ENCODE peak calls at places on chromosomes 6 and 20, in seven cellular contexts. One of them, this sample, is unnamed.

GRCh38 chr6:99250476-99250875 is 99.0 kb downstream of the FAXC start:
- DNase-seq in IMR-90: no peak
- DNase-seq in neural progenitor cell: no peak
- DNase-seq in HepG2: no peak
- DNase-seq in GM23338: no peak
- DNase-seq in endothelial cell of umbilical vein: no peak
- DNase-seq in OCI-LY7: no peak
- DNase-seq in this sample: no peak

GRCh38 chr6:27668442-27669275 is 195.8 kb upstream of the ZNF184 start:
- DNase-seq in IMR-90: peak; percentile 77
- DNase-seq in neural progenitor cell: peak; percentile 74
- DNase-seq in HepG2: peak; percentile 66
- DNase-seq in GM23338: peak; percentile 88
- DNase-seq in endothelial cell of umbilical vein: peak; percentile 44
- DNase-seq in OCI-LY7: peak; percentile 30
- DNase-seq in this sample: peak; percentile 93

GRCh38 chr6:47669684-47670515 is 28.5 kb upstream of the ADGRF4 start:
- DNase-seq in IMR-90: no peak
- DNase-seq in neural progenitor cell: peak; percentile 69
- DNase-seq in HepG2: no peak
- DNase-seq in GM23338: peak; percentile 66
- DNase-seq in endothelial cell of umbilical vein: no peak
- DNase-seq in OCI-LY7: no peak
- DNase-seq in this sample: no peak

GRCh38 chr20:32006841-32007786 is 3.1 kb upstream of the CCM2L start:
- DNase-seq in IMR-90: no peak
- DNase-seq in neural progenitor cell: peak; percentile 49
- DNase-seq in HepG2: peak; percentile 27
- DNase-seq in GM23338: no peak
- DNase-seq in endothelial cell of umbilical vein: no peak
- DNase-seq in OCI-LY7: no peak
- DNase-seq in this sample: no peak

GRCh38 chr6:41257369-41258195 is 28.9 kb downstream of the TREM1 start:
- DNase-seq in IMR-90: peak; percentile 44
- DNase-seq in neural progenitor cell: no peak
- DNase-seq in HepG2: no peak
- DNase-seq in GM23338: no peak
- DNase-seq in endothelial cell of umbilical vein: peak; percentile 77
- DNase-seq in OCI-LY7: no peak
- DNase-seq in this sample: peak; percentile 73

GRCh38 chr20:38680492-38681118 is 43.7 kb upstream of the SLC32A1 start:
- DNase-seq in IMR-90: peak; percentile 28
- DNase-seq in neural progenitor cell: peak; percentile 89
- DNase-seq in HepG2: peak; percentile 45
- DNase-seq in GM23338: peak; percentile 78
- DNase-seq in endothelial cell of umbilical vein: peak; percentile 60
- DNase-seq in OCI-LY7: peak; percentile 36
- DNase-seq in this sample: peak; percentile 60

GRCh38 chr20:24955045-24955444 is 6.0 kb downstream of the CST7 start:
- DNase-seq in IMR-90: no peak
- DNase-seq in neural progenitor cell: no peak
- DNase-seq in HepG2: no peak
- DNase-seq in GM23338: no peak
- DNase-seq in endothelial cell of umbilical vein: no peak
- DNase-seq in OCI-LY7: peak; percentile 69
- DNase-seq in this sample: no peak

GRCh38 chr20:47502801-47503239 is 1.1 kb downstream of the NCOA3 start:
- DNase-seq in IMR-90: peak; percentile 62
- DNase-seq in neural progenitor cell: peak; percentile 34
- DNase-seq in HepG2: peak; percentile 52
- DNase-seq in GM23338: peak; percentile 44
- DNase-seq in endothelial cell of umbilical vein: peak; percentile 58
- DNase-seq in OCI-LY7: peak; percentile 84
- DNase-seq in this sample: peak; percentile 63

GRCh38 chr6:6661191-6661590 is 72.7 kb downstream of the LY86 start:
- DNase-seq in IMR-90: no peak
- DNase-seq in neural progenitor cell: no peak
- DNase-seq in HepG2: no peak
- DNase-seq in GM23338: no peak
- DNase-seq in endothelial cell of umbilical vein: no peak
- DNase-seq in OCI-LY7: no peak
- DNase-seq in this sample: no peak

GRCh38 chr6:138920906-138921305 is 67.1 kb downstream of the REPS1 start:
- DNase-seq in IMR-90: no peak
- DNase-seq in neural progenitor cell: no peak
- DNase-seq in HepG2: no peak
- DNase-seq in GM23338: no peak
- DNase-seq in endothelial cell of umbilical vein: peak; percentile 72
- DNase-seq in OCI-LY7: no peak
- DNase-seq in this sample: no peak

GRCh38 chr6:141152951-141153350 is 979.8 kb upstream of the GJE1 start:
- DNase-seq in IMR-90: no peak
- DNase-seq in neural progenitor cell: no peak
- DNase-seq in HepG2: no peak
- DNase-seq in GM23338: no peak
- DNase-seq in endothelial cell of umbilical vein: peak; percentile 36
- DNase-seq in OCI-LY7: no peak
- DNase-seq in this sample: peak; percentile 4

GRCh38 chr6:14068133-14068532 is 49.4 kb upstream of the CD83 start:
- DNase-seq in IMR-90: peak; percentile 89
- DNase-seq in neural progenitor cell: no peak
- DNase-seq in HepG2: no peak
- DNase-seq in GM23338: no peak
- DNase-seq in endothelial cell of umbilical vein: peak; percentile 14
- DNase-seq in OCI-LY7: no peak
- DNase-seq in this sample: peak; percentile 96

GRCh38 chr6:77313595-77313994 is 149.7 kb downstream of the HTR1B start:
- DNase-seq in IMR-90: no peak
- DNase-seq in neural progenitor cell: no peak
- DNase-seq in HepG2: no peak
- DNase-seq in GM23338: peak; percentile 8
- DNase-seq in endothelial cell of umbilical vein: no peak
- DNase-seq in OCI-LY7: no peak
- DNase-seq in this sample: no peak

GRCh38 chr20:43514062-43514971 is 6.8 kb downstream of the L3MBTL1 start:
- DNase-seq in IMR-90: peak; percentile 98
- DNase-seq in neural progenitor cell: peak; percentile 100
- DNase-seq in HepG2: peak; percentile 100
- DNase-seq in GM23338: peak; percentile 99
- DNase-seq in endothelial cell of umbilical vein: peak; percentile 98
- DNase-seq in OCI-LY7: peak; percentile 99
- DNase-seq in this sample: peak; percentile 99

DNA sequence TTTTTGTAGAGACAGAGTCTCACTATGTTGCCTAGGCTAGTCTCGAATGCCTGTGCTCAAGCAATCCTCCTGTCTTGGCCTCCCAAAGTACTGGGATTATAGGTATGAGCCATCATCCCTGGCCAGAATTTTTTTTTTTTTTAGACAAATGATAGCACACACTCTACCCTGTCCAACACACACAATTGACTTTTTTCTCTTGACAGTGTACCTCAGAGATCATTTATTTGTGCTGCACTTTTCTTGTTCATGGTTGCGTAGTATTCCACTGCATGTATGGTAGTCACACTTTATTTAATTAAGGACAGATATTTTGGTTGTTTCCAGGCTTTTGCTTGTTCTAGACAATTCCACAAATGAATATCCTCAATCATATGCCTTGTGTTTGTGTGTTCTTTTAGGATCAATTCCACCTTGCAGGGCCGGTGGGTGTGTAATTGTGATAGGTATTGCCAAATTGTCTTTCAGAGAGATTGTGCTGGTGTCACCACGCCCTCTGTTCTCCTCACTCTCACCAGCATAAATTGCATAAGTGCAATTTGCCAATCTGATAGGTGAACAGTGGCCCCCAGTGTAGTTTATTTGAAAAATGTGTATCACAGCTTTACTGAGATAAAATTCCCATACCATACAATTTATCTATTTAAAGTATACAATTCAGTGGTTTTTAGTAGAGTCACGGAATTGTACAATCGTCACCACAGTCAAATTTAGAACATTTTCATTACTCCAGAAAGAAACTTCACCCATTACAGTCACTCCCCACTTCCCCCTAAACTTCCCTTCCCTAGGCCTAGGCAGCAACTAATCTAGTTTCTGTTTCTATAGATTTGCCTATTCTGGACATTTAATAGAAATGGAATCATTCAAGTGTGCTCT is 20.1 kb downstream of the SRC start:
- DNase-seq in IMR-90: no peak
- DNase-seq in neural progenitor cell: no peak
- DNase-seq in HepG2: no peak
- DNase-seq in GM23338: no peak
- DNase-seq in endothelial cell of umbilical vein: no peak
- DNase-seq in OCI-LY7: peak; percentile 49
- DNase-seq in this sample: no peak
- H3K4me1 ChIP-seq in IMR-90: peaks cover under 1% of the 10 kb centered on the region
- H3K4me1 ChIP-seq in neural progenitor cell: no peaks in the 10 kb centered on the region
- H3K4me1 ChIP-seq in HepG2: no peaks in the 10 kb centered on the region
- H3K4me1 ChIP-seq in GM23338: no peaks in the 10 kb centered on the region
- H3K4me1 ChIP-seq in endothelial cell of umbilical vein: no peaks in the 10 kb centered on the region
- H3K4me1 ChIP-seq in OCI-LY7: peaks cover 18% of the 10 kb centered on the region
- H3K4me1 ChIP-seq in this sample: peaks cover 3% of the 10 kb centered on the region

GRCh38 chr6:154297711-154298110 is 58.9 kb downstream of the IPCEF1 start:
- DNase-seq in IMR-90: no peak
- DNase-seq in neural progenitor cell: peak; percentile 18
- DNase-seq in HepG2: no peak
- DNase-seq in GM23338: no peak
- DNase-seq in endothelial cell of umbilical vein: no peak
- DNase-seq in OCI-LY7: no peak
- DNase-seq in this sample: no peak

GRCh38 chr6:154298297-154298696 is 58.3 kb downstream of the IPCEF1 start:
- DNase-seq in IMR-90: peak; percentile 58
- DNase-seq in neural progenitor cell: no peak
- DNase-seq in HepG2: peak; percentile 24
- DNase-seq in GM23338: no peak
- DNase-seq in endothelial cell of umbilical vein: peak; percentile 77
- DNase-seq in OCI-LY7: no peak
- DNase-seq in this sample: peak; percentile 81

GRCh38 chr6:154295733-154296132 is 60.9 kb downstream of the IPCEF1 start:
- DNase-seq in IMR-90: no peak
- DNase-seq in neural progenitor cell: no peak
- DNase-seq in HepG2: no peak
- DNase-seq in GM23338: no peak
- DNase-seq in endothelial cell of umbilical vein: no peak
- DNase-seq in OCI-LY7: no peak
- DNase-seq in this sample: no peak

GRCh38 chr6:154301086-154301625 is 55.4 kb downstream of the IPCEF1 start:
- DNase-seq in IMR-90: peak; percentile 57
- DNase-seq in neural progenitor cell: no peak
- DNase-seq in HepG2: no peak
- DNase-seq in GM23338: no peak
- DNase-seq in endothelial cell of umbilical vein: no peak
- DNase-seq in OCI-LY7: no peak
- DNase-seq in this sample: peak; percentile 19

GRCh38 chr6:154297210-154297609 is 59.4 kb downstream of the IPCEF1 start:
- DNase-seq in IMR-90: no peak
- DNase-seq in neural progenitor cell: no peak
- DNase-seq in HepG2: no peak
- DNase-seq in GM23338: no peak
- DNase-seq in endothelial cell of umbilical vein: no peak
- DNase-seq in OCI-LY7: no peak
- DNase-seq in this sample: no peak
- H4K20me1 ChIP-seq in IMR-90: no peaks in the 10 kb centered on the region
- H4K20me1 ChIP-seq in neural progenitor cell: no peaks in the 10 kb centered on the region
- H4K20me1 ChIP-seq in HepG2: no peaks in the 10 kb centered on the region
- H4K20me1 ChIP-seq in GM23338: no peaks in the 10 kb centered on the region
- H4K20me1 ChIP-seq in endothelial cell of umbilical vein: no peaks in the 10 kb centered on the region
- H4K20me1 ChIP-seq in OCI-LY7: no peaks in the 10 kb centered on the region
- H4K20me1 ChIP-seq in this sample: no peaks in the 10 kb centered on the region

GRCh38 chr20:10510216-10510615 is 75.1 kb downstream of the SLX4IP start:
- DNase-seq in IMR-90: no peak
- DNase-seq in neural progenitor cell: no peak
- DNase-seq in HepG2: no peak
- DNase-seq in GM23338: no peak
- DNase-seq in endothelial cell of umbilical vein: no peak
- DNase-seq in OCI-LY7: no peak
- DNase-seq in this sample: no peak
- H3K4me1 ChIP-seq in IMR-90: peaks cover 24% of the 10 kb centered on the region
- H3K4me1 ChIP-seq in neural progenitor cell: no peaks in the 10 kb centered on the region
- H3K4me1 ChIP-seq in HepG2: peaks cover 43% of the 10 kb centered on the region
- H3K4me1 ChIP-seq in GM23338: peaks cover 7% of the 10 kb centered on the region
- H3K4me1 ChIP-seq in endothelial cell of umbilical vein: peaks cover 26% of the 10 kb centered on the region
- H3K4me1 ChIP-seq in OCI-LY7: no peaks in the 10 kb centered on the region
- H3K4me1 ChIP-seq in this sample: peaks cover 45% of the 10 kb centered on the region

GRCh38 chr6:36600564-36601146 is 6.5 kb downstream of the SRSF3 start:
- DNase-seq in IMR-90: no peak
- DNase-seq in neural progenitor cell: no peak
- DNase-seq in HepG2: no peak
- DNase-seq in GM23338: no peak
- DNase-seq in endothelial cell of umbilical vein: no peak
- DNase-seq in OCI-LY7: no peak
- DNase-seq in this sample: no peak
- H4K20me1 ChIP-seq in IMR-90: peaks cover 100% of the 10 kb centered on the region
- H4K20me1 ChIP-seq in neural progenitor cell: peaks cover 100% of the 10 kb centered on the region
- H4K20me1 ChIP-seq in HepG2: peaks cover 100% of the 10 kb centered on the region
- H4K20me1 ChIP-seq in GM23338: peaks cover 93% of the 10 kb centered on the region
- H4K20me1 ChIP-seq in endothelial cell of umbilical vein: peaks cover 42% of the 10 kb centered on the region
- H4K20me1 ChIP-seq in OCI-LY7: peaks cover 92% of the 10 kb centered on the region
- H4K20me1 ChIP-seq in this sample: peaks cover 99% of the 10 kb centered on the region

DNA sequence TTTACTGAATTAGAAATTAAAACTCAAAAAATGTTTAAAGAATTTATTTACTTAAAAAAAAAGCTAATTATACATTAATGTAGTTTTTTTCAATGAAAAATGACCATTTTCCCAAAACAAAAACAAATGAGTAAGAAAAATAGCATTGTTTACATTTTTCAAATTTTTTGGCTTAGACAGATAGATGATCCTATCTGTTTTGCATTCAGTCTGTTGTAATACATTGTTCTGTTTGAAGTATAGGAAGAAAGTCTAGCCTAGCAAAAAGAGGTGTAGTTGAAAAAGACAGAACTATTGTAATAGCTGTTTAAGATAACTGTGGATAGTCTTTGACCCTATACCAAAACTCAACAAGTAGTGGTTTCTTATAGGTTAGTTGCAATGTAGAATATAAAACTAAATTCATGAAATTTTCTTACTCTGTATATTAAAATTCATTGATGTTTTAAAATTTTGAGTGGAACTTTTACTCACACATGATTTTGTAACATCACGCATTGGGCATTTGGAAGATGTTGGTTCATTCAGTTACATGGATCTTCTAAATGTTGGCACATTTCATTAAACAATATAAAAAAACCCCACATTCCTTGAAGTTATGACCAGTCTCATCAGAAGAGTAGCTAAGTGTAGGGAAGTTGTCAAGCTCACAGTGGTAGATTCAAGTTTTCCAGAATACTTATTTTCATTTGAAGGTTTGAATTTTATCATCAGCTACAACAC is 62.0 kb downstream of the KCNS1 start:
- DNase-seq in IMR-90: no peak
- DNase-seq in neural progenitor cell: no peak
- DNase-seq in HepG2: no peak
- DNase-seq in GM23338: no peak
- DNase-seq in endothelial cell of umbilical vein: no peak
- DNase-seq in OCI-LY7: no peak
- DNase-seq in this sample: no peak
- H3K4me1 ChIP-seq in IMR-90: peaks cover 13% of the 10 kb centered on the region
- H3K4me1 ChIP-seq in neural progenitor cell: no peaks in the 10 kb centered on the region
- H3K4me1 ChIP-seq in HepG2: no peaks in the 10 kb centered on the region
- H3K4me1 ChIP-seq in GM23338: peaks cover 30% of the 10 kb centered on the region
- H3K4me1 ChIP-seq in endothelial cell of umbilical vein: peaks cover 25% of the 10 kb centered on the region
- H3K4me1 ChIP-seq in OCI-LY7: peaks cover 41% of the 10 kb centered on the region
- H3K4me1 ChIP-seq in this sample: peaks cover 42% of the 10 kb centered on the region